ENCODE peak calls at places on chromosomes 12 and 14, in nine cellular contexts. One of them, this sample, is unnamed.
A peak's percentile ranks its signal among the peaks of the same experiment; 100 is the strongest.

GRCh38 chr12:53287741-53288216 is 7.6 kb upstream of the PFDN5 start:
- DNase-seq in stimulated activated CD8-positive, alpha-beta memory T cell treated with anti-CD3 and anti-CD28 coated beads, Interleukin-7, amount 100 ng/mL, for 1 hour: peak; percentile 46
- DNase-seq in activated naive CD4-positive, alpha-beta T cell treated with Interleukin-2 at 50 U/mL for 16 hours: peak; percentile 77
- DNase-seq in T-helper 2 cell: peak; percentile 44
- DNase-seq in ovary: peak; percentile 63
- DNase-seq in NCI-H146: peak; percentile 41
- DNase-seq in stimulated activated CD4-positive, alpha-beta T cell treated with anti-CD3 and anti-CD28 coated beads, TNF-alpha, amount 100 ng/mL, for 1 hour: peak; percentile 54
- DNase-seq in iris pigment epithelial cell: peak; percentile 51
- DNase-seq in T1000: peak; percentile 20
- DNase-seq in this sample: peak; percentile 68

GRCh38 chr12:28550757-28551381 is 360.6 kb downstream of the CCDC91 start:
- DNase-seq in iris pigment epithelial cell: peak; percentile 84
- DNase-seq in stimulated activated CD8-positive, alpha-beta memory T cell treated with anti-CD3 and anti-CD28 coated beads, Interleukin-7, amount 100 ng/mL, for 1 hour: no peak
- DNase-seq in ovary: no peak
- DNase-seq in NCI-H146: no peak
- DNase-seq in stimulated activated CD4-positive, alpha-beta T cell treated with anti-CD3 and anti-CD28 coated beads, TNF-alpha, amount 100 ng/mL, for 1 hour: no peak
- DNase-seq in T1000: no peak
- DNase-seq in T-helper 2 cell: no peak
- DNase-seq in activated naive CD4-positive, alpha-beta T cell treated with Interleukin-2 at 50 U/mL for 16 hours: no peak
- DNase-seq in this sample: peak; percentile 53

GRCh38 chr12:1566449-1567135 is 27.8 kb downstream of the FBXL14 start:
- DNase-seq in NCI-H146: no peak
- DNase-seq in stimulated activated CD8-positive, alpha-beta memory T cell treated with anti-CD3 and anti-CD28 coated beads, Interleukin-7, amount 100 ng/mL, for 1 hour: no peak
- DNase-seq in activated naive CD4-positive, alpha-beta T cell treated with Interleukin-2 at 50 U/mL for 16 hours: no peak
- DNase-seq in T1000: no peak
- DNase-seq in stimulated activated CD4-positive, alpha-beta T cell treated with anti-CD3 and anti-CD28 coated beads, TNF-alpha, amount 100 ng/mL, for 1 hour: no peak
- DNase-seq in ovary: no peak
- DNase-seq in T-helper 2 cell: no peak
- DNase-seq in iris pigment epithelial cell: no peak
- DNase-seq in this sample: no peak

GRCh38 chr12:66409195-66409871 is 107.0 kb downstream of the HELB start:
- DNase-seq in activated naive CD4-positive, alpha-beta T cell treated with Interleukin-2 at 50 U/mL for 16 hours: peak; percentile 24
- DNase-seq in NCI-H146: no peak
- DNase-seq in stimulated activated CD4-positive, alpha-beta T cell treated with anti-CD3 and anti-CD28 coated beads, TNF-alpha, amount 100 ng/mL, for 1 hour: no peak
- DNase-seq in T-helper 2 cell: peak; percentile 31
- DNase-seq in stimulated activated CD8-positive, alpha-beta memory T cell treated with anti-CD3 and anti-CD28 coated beads, Interleukin-7, amount 100 ng/mL, for 1 hour: no peak
- DNase-seq in T1000: no peak
- DNase-seq in ovary: no peak
- DNase-seq in iris pigment epithelial cell: peak; percentile 68
- DNase-seq in this sample: peak; percentile 42

GRCh38 chr14:75381642-75382041 is 46.2 kb upstream of the JDP2 start:
- DNase-seq in stimulated activated CD8-positive, alpha-beta memory T cell treated with anti-CD3 and anti-CD28 coated beads, Interleukin-7, amount 100 ng/mL, for 1 hour: no peak
- DNase-seq in T1000: no peak
- DNase-seq in ovary: no peak
- DNase-seq in activated naive CD4-positive, alpha-beta T cell treated with Interleukin-2 at 50 U/mL for 16 hours: no peak
- DNase-seq in T-helper 2 cell: no peak
- DNase-seq in stimulated activated CD4-positive, alpha-beta T cell treated with anti-CD3 and anti-CD28 coated beads, TNF-alpha, amount 100 ng/mL, for 1 hour: no peak
- DNase-seq in iris pigment epithelial cell: no peak
- DNase-seq in NCI-H146: no peak
- DNase-seq in this sample: no peak

GRCh38 chr14:80872645-80873044 is 68.9 kb downstream of the CEP128 start:
- DNase-seq in NCI-H146: no peak
- DNase-seq in stimulated activated CD8-positive, alpha-beta memory T cell treated with anti-CD3 and anti-CD28 coated beads, Interleukin-7, amount 100 ng/mL, for 1 hour: no peak
- DNase-seq in ovary: no peak
- DNase-seq in T-helper 2 cell: no peak
- DNase-seq in activated naive CD4-positive, alpha-beta T cell treated with Interleukin-2 at 50 U/mL for 16 hours: no peak
- DNase-seq in iris pigment epithelial cell: peak; percentile 40
- DNase-seq in T1000: no peak
- DNase-seq in stimulated activated CD4-positive, alpha-beta T cell treated with anti-CD3 and anti-CD28 coated beads, TNF-alpha, amount 100 ng/mL, for 1 hour: no peak
- DNase-seq in this sample: no peak

GRCh38 chr12:105201389-105201788 is 34.6 kb downstream of the APPL2 start:
- DNase-seq in NCI-H146: no peak
- DNase-seq in T1000: no peak
- DNase-seq in iris pigment epithelial cell: no peak
- DNase-seq in ovary: no peak
- DNase-seq in stimulated activated CD4-positive, alpha-beta T cell treated with anti-CD3 and anti-CD28 coated beads, TNF-alpha, amount 100 ng/mL, for 1 hour: no peak
- DNase-seq in activated naive CD4-positive, alpha-beta T cell treated with Interleukin-2 at 50 U/mL for 16 hours: no peak
- DNase-seq in T-helper 2 cell: no peak
- DNase-seq in stimulated activated CD8-positive, alpha-beta memory T cell treated with anti-CD3 and anti-CD28 coated beads, Interleukin-7, amount 100 ng/mL, for 1 hour: no peak
- DNase-seq in this sample: peak; percentile 35

GRCh38 chr12:104297477-104298113 is 5.9 kb upstream of the EID3 start:
- DNase-seq in ovary: no peak
- DNase-seq in stimulated activated CD4-positive, alpha-beta T cell treated with anti-CD3 and anti-CD28 coated beads, TNF-alpha, amount 100 ng/mL, for 1 hour: no peak
- DNase-seq in iris pigment epithelial cell: no peak
- DNase-seq in NCI-H146: no peak
- DNase-seq in stimulated activated CD8-positive, alpha-beta memory T cell treated with anti-CD3 and anti-CD28 coated beads, Interleukin-7, amount 100 ng/mL, for 1 hour: no peak
- DNase-seq in activated naive CD4-positive, alpha-beta T cell treated with Interleukin-2 at 50 U/mL for 16 hours: no peak
- DNase-seq in T1000: no peak
- DNase-seq in T-helper 2 cell: no peak
- DNase-seq in this sample: no peak

GRCh38 chr14:44149597-44149996 is 357.5 kb downstream of the FSCB start:
- DNase-seq in T1000: no peak
- DNase-seq in NCI-H146: peak; percentile 82
- DNase-seq in stimulated activated CD8-positive, alpha-beta memory T cell treated with anti-CD3 and anti-CD28 coated beads, Interleukin-7, amount 100 ng/mL, for 1 hour: no peak
- DNase-seq in stimulated activated CD4-positive, alpha-beta T cell treated with anti-CD3 and anti-CD28 coated beads, TNF-alpha, amount 100 ng/mL, for 1 hour: no peak
- DNase-seq in ovary: no peak
- DNase-seq in iris pigment epithelial cell: no peak
- DNase-seq in T-helper 2 cell: no peak
- DNase-seq in activated naive CD4-positive, alpha-beta T cell treated with Interleukin-2 at 50 U/mL for 16 hours: no peak
- DNase-seq in this sample: peak; percentile 60

GRCh38 chr12:118359541-118359915 is 13.2 kb downstream of the TAOK3 start:
- DNase-seq in stimulated activated CD4-positive, alpha-beta T cell treated with anti-CD3 and anti-CD28 coated beads, TNF-alpha, amount 100 ng/mL, for 1 hour: no peak
- DNase-seq in ovary: no peak
- DNase-seq in T1000: no peak
- DNase-seq in NCI-H146: no peak
- DNase-seq in stimulated activated CD8-positive, alpha-beta memory T cell treated with anti-CD3 and anti-CD28 coated beads, Interleukin-7, amount 100 ng/mL, for 1 hour: no peak
- DNase-seq in activated naive CD4-positive, alpha-beta T cell treated with Interleukin-2 at 50 U/mL for 16 hours: peak; percentile 13
- DNase-seq in iris pigment epithelial cell: no peak
- DNase-seq in T-helper 2 cell: no peak
- DNase-seq in this sample: no peak

GRCh38 chr12:56040963-56041578 is 647 bp upstream of the RPS26 start:
- DNase-seq in ovary: no peak
- DNase-seq in T-helper 2 cell: no peak
- DNase-seq in iris pigment epithelial cell: no peak
- DNase-seq in NCI-H146: peak; percentile 51
- DNase-seq in T1000: no peak
- DNase-seq in stimulated activated CD8-positive, alpha-beta memory T cell treated with anti-CD3 and anti-CD28 coated beads, Interleukin-7, amount 100 ng/mL, for 1 hour: no peak
- DNase-seq in stimulated activated CD4-positive, alpha-beta T cell treated with anti-CD3 and anti-CD28 coated beads, TNF-alpha, amount 100 ng/mL, for 1 hour: no peak
- DNase-seq in activated naive CD4-positive, alpha-beta T cell treated with Interleukin-2 at 50 U/mL for 16 hours: peak; percentile 14
- DNase-seq in this sample: no peak

GRCh38 chr14:28773176-28773575 is 6.6 kb downstream of the FOXG1 start:
- DNase-seq in stimulated activated CD8-positive, alpha-beta memory T cell treated with anti-CD3 and anti-CD28 coated beads, Interleukin-7, amount 100 ng/mL, for 1 hour: no peak
- DNase-seq in ovary: no peak
- DNase-seq in T-helper 2 cell: no peak
- DNase-seq in iris pigment epithelial cell: no peak
- DNase-seq in NCI-H146: no peak
- DNase-seq in activated naive CD4-positive, alpha-beta T cell treated with Interleukin-2 at 50 U/mL for 16 hours: no peak
- DNase-seq in T1000: no peak
- DNase-seq in stimulated activated CD4-positive, alpha-beta T cell treated with anti-CD3 and anti-CD28 coated beads, TNF-alpha, amount 100 ng/mL, for 1 hour: no peak
- DNase-seq in this sample: no peak

GRCh38 chr14:84584526-84584925 is 945.4 kb upstream of the FLRT2 start:
- DNase-seq in activated naive CD4-positive, alpha-beta T cell treated with Interleukin-2 at 50 U/mL for 16 hours: no peak
- DNase-seq in ovary: no peak
- DNase-seq in iris pigment epithelial cell: no peak
- DNase-seq in NCI-H146: no peak
- DNase-seq in T-helper 2 cell: no peak
- DNase-seq in T1000: no peak
- DNase-seq in stimulated activated CD4-positive, alpha-beta T cell treated with anti-CD3 and anti-CD28 coated beads, TNF-alpha, amount 100 ng/mL, for 1 hour: no peak
- DNase-seq in stimulated activated CD8-positive, alpha-beta memory T cell treated with anti-CD3 and anti-CD28 coated beads, Interleukin-7, amount 100 ng/mL, for 1 hour: no peak
- DNase-seq in this sample: no peak

This sample was measured in cardiac muscle cell.